ENCODE peak calls at places on chromosomes 7 and 10, in eight cellular contexts. One of them, this sample, is unnamed.

GRCh38 chr7:30771859-30772429 is 727 bp downstream of the MINDY4 start:
- DNase-seq in IMR-90: no peak
- DNase-seq in stomach: no peak
- DNase-seq in effector memory CD4-positive, alpha-beta T cell: no peak
- DNase-seq in SK-N-SH: peak; percentile 65
- DNase-seq in mammary epithelial cell: no peak
- DNase-seq in right cardiac atrium: no peak
- DNase-seq in HCT116: no peak
- DNase-seq in this sample: no peak

GRCh38 chr10:71608863-71609768 is 110.5 kb downstream of the C10orf105 start:
- DNase-seq in right cardiac atrium: peak; percentile 92
- DNase-seq in mammary epithelial cell: peak; percentile 20
- DNase-seq in HCT116: peak; percentile 49
- DNase-seq in stomach: peak; percentile 80
- DNase-seq in IMR-90: peak; percentile 47
- DNase-seq in effector memory CD4-positive, alpha-beta T cell: peak; percentile 2
- DNase-seq in SK-N-SH: peak; percentile 83
- DNase-seq in this sample: peak; percentile 76

GRCh38 chr7:29606287-29606721 is 42.7 kb downstream of the PRR15 start:
- DNase-seq in HCT116: no peak
- DNase-seq in right cardiac atrium: no peak
- DNase-seq in mammary epithelial cell: peak; percentile 70
- DNase-seq in effector memory CD4-positive, alpha-beta T cell: no peak
- DNase-seq in stomach: no peak
- DNase-seq in IMR-90: no peak
- DNase-seq in SK-N-SH: peak; percentile 39
- DNase-seq in this sample: peak; percentile 22

GRCh38 chr10:65394898-65395297 is 1530.9 kb upstream of the LRRTM3 start:
- DNase-seq in SK-N-SH: no peak
- DNase-seq in stomach: no peak
- DNase-seq in mammary epithelial cell: peak; percentile 80
- DNase-seq in right cardiac atrium: no peak
- DNase-seq in effector memory CD4-positive, alpha-beta T cell: no peak
- DNase-seq in HCT116: no peak
- DNase-seq in IMR-90: no peak
- DNase-seq in this sample: no peak

GRCh38 chr10:58107506-58107905 is 160.2 kb downstream of the IPMK start:
- DNase-seq in effector memory CD4-positive, alpha-beta T cell: no peak
- DNase-seq in IMR-90: peak; percentile 72
- DNase-seq in stomach: no peak
- DNase-seq in mammary epithelial cell: peak; percentile 82
- DNase-seq in right cardiac atrium: no peak
- DNase-seq in HCT116: no peak
- DNase-seq in SK-N-SH: no peak
- DNase-seq in this sample: no peak

GRCh38 chr10:8060010-8060703 is 5.7 kb downstream of the GATA3 start:
- DNase-seq in IMR-90: peak; percentile 25
- DNase-seq in right cardiac atrium: no peak
- DNase-seq in mammary epithelial cell: peak; percentile 82
- DNase-seq in stomach: no peak
- DNase-seq in HCT116: no peak
- DNase-seq in SK-N-SH: no peak
- DNase-seq in effector memory CD4-positive, alpha-beta T cell: peak; percentile 53
- DNase-seq in this sample: no peak

GRCh38 chr10:69092959-69093850 is 5.3 kb downstream of the SRGN start:
- DNase-seq in SK-N-SH: peak; percentile 65
- DNase-seq in HCT116: peak; percentile 89
- DNase-seq in right cardiac atrium: no peak
- DNase-seq in IMR-90: peak; percentile 89
- DNase-seq in stomach: peak; percentile 88
- DNase-seq in effector memory CD4-positive, alpha-beta T cell: peak; percentile 60
- DNase-seq in mammary epithelial cell: peak; percentile 77
- DNase-seq in this sample: peak; percentile 72

GRCh38 chr7:105857009-105857952 is 19.1 kb downstream of the ATXN7L1 start:
- DNase-seq in IMR-90: no peak
- DNase-seq in SK-N-SH: no peak
- DNase-seq in stomach: no peak
- DNase-seq in right cardiac atrium: no peak
- DNase-seq in effector memory CD4-positive, alpha-beta T cell: no peak
- DNase-seq in HCT116: no peak
- DNase-seq in mammary epithelial cell: no peak
- DNase-seq in this sample: no peak

GRCh38 chr10:80165173-80165572 is 32.6 kb downstream of the PLAC9 start:
- DNase-seq in effector memory CD4-positive, alpha-beta T cell: no peak
- DNase-seq in mammary epithelial cell: peak; percentile 48
- DNase-seq in SK-N-SH: no peak
- DNase-seq in IMR-90: peak; percentile 67
- DNase-seq in HCT116: no peak
- DNase-seq in right cardiac atrium: no peak
- DNase-seq in stomach: no peak
- DNase-seq in this sample: peak; percentile 35

GRCh38 chr10:132725202-132725601 is 60.7 kb downstream of the NKX6-2 start:
- DNase-seq in mammary epithelial cell: no peak
- DNase-seq in HCT116: no peak
- DNase-seq in stomach: no peak
- DNase-seq in IMR-90: no peak
- DNase-seq in effector memory CD4-positive, alpha-beta T cell: no peak
- DNase-seq in right cardiac atrium: no peak
- DNase-seq in SK-N-SH: no peak
- DNase-seq in this sample: no peak

GRCh38 chr10:132546567-132547420 is 9.2 kb downstream of the INPP5A start:
- DNase-seq in stomach: peak; percentile 52
- DNase-seq in right cardiac atrium: peak; percentile 51
- DNase-seq in effector memory CD4-positive, alpha-beta T cell: no peak
- DNase-seq in HCT116: no peak
- DNase-seq in IMR-90: no peak
- DNase-seq in SK-N-SH: no peak
- DNase-seq in mammary epithelial cell: no peak
- DNase-seq in this sample: no peak

GRCh38 chr10:24762966-24763623 is 39.4 kb upstream of the ARHGAP21 start:
- DNase-seq in HCT116: no peak
- DNase-seq in mammary epithelial cell: peak; percentile 12
- DNase-seq in stomach: no peak
- DNase-seq in IMR-90: peak; percentile 28
- DNase-seq in SK-N-SH: no peak
- DNase-seq in effector memory CD4-positive, alpha-beta T cell: no peak
- DNase-seq in right cardiac atrium: no peak
- DNase-seq in this sample: peak; percentile 12

DNA sequence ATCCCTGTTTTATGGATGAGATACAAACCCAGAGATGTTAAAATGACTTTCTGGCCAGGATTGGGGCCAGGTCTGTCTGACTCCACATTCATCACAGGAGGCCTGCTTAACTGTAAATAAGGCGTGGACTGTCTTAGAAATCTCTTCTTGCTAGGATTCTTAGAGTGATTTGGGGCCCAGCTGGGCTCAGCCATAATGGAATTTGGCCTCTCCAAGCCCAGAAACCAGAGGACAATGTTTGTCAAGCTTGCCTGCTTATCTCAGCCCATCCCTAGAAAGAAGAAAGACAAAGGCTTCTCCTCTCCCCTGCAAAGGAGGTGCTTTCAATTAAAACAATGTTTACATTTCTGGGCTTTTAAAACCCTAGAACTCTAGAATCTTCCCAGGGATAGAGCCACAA is 2.9 kb downstream of the HABP2 start:
- DNase-seq in SK-N-SH: no peak
- DNase-seq in stomach: no peak
- DNase-seq in right cardiac atrium: no peak
- DNase-seq in mammary epithelial cell: no peak
- DNase-seq in effector memory CD4-positive, alpha-beta T cell: no peak
- DNase-seq in IMR-90: no peak
- DNase-seq in HCT116: no peak
- DNase-seq in this sample: no peak
- H3K4me1 ChIP-seq in SK-N-SH: peaks cover 6% of the 10 kb centered on the region
- H3K4me1 ChIP-seq in stomach: peaks cover 8% of the 10 kb centered on the region
- H3K4me1 ChIP-seq in right cardiac atrium: no peaks in the 10 kb centered on the region
- H3K4me1 ChIP-seq in mammary epithelial cell: peaks cover 13% of the 10 kb centered on the region
- H3K4me1 ChIP-seq in effector memory CD4-positive, alpha-beta T cell: no peaks in the 10 kb centered on the region
- H3K4me1 ChIP-seq in IMR-90: no peaks in the 10 kb centered on the region
- H3K4me1 ChIP-seq in HCT116: no peaks in the 10 kb centered on the region
- H3K4me1 ChIP-seq in this sample: peaks cover 8% of the 10 kb centered on the region

DNA sequence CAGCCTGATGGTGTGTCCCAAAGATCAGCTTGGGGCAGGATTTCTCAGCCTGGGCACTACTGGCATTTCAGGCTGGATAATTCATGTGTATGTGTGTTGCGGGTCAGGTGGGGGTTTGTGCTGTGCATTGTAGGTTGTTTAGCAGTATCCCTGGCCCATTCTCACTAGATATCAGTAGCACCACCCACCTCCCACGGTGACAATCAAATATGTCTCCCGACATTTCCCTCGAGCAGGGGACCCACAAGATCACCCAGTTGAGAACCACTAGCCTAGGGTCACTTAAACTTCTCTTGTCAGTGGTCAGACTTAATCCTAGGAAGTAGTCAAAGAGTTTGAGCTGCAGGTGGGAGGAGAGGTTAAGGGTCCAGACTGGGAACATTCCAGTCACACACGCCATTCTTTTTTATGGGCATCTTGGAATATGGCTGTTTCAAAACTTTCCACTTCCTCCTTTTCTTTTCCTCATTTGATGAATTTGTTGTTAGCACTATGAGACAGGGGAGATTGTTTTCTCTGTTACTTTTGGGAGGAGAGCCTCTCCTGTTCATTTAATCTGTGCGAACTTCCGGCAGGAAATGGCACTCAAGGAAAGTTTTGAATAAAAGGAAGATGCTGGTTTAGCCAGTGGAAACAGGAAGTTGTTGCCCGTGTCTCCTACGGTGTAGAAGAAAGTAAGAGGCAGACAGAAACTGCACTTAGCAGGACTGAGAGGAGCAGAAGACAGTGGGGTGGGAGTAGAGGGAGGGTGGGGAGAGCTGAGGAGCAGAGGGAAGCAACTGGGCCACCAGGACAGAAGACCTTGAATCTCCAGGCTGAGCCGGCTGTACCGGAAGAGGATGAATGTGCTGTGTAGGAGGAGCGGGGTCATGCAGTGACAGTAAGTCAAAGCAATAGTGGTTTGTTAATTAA is 17.6 kb upstream of the EXOC6 start:
- DNase-seq in HCT116: no peak
- DNase-seq in right cardiac atrium: no peak
- DNase-seq in stomach: no peak
- DNase-seq in IMR-90: no peak
- DNase-seq in mammary epithelial cell: no peak
- DNase-seq in effector memory CD4-positive, alpha-beta T cell: no peak
- DNase-seq in SK-N-SH: no peak
- DNase-seq in this sample: no peak
- H3K4me3 ChIP-seq in HCT116: no peak overlapping the region
- H3K4me3 ChIP-seq in right cardiac atrium: peak overlapping the region; percentile 17
- H3K4me3 ChIP-seq in stomach: peak overlapping the region; percentile 22
- H3K4me3 ChIP-seq in IMR-90: no peak overlapping the region
- H3K4me3 ChIP-seq in mammary epithelial cell: no peak overlapping the region
- H3K4me3 ChIP-seq in effector memory CD4-positive, alpha-beta T cell: peak overlapping the region; percentile 39
- H3K4me3 ChIP-seq in SK-N-SH: no peak overlapping the region
- H3K4me3 ChIP-seq in this sample: no peak overlapping the region

GRCh38 chr7:101167645-101168411 is 2.5 kb upstream of the VGF start:
- DNase-seq in stomach: no peak
- DNase-seq in right cardiac atrium: no peak
- DNase-seq in effector memory CD4-positive, alpha-beta T cell: no peak
- DNase-seq in HCT116: no peak
- DNase-seq in SK-N-SH: peak; percentile 41
- DNase-seq in IMR-90: no peak
- DNase-seq in mammary epithelial cell: no peak
- DNase-seq in this sample: no peak
- H3K27me3 ChIP-seq in stomach: peaks cover 100% of the 10 kb centered on the region
- H3K27me3 ChIP-seq in right cardiac atrium: no peaks in the 10 kb centered on the region
- H3K27me3 ChIP-seq in effector memory CD4-positive, alpha-beta T cell: peaks cover 88% of the 10 kb centered on the region
- H3K27me3 ChIP-seq in HCT116: no peaks in the 10 kb centered on the region
- H3K27me3 ChIP-seq in SK-N-SH: no peaks in the 10 kb centered on the region
- H3K27me3 ChIP-seq in IMR-90: peaks cover 54% of the 10 kb centered on the region
- H3K27me3 ChIP-seq in mammary epithelial cell: peaks cover 32% of the 10 kb centered on the region
- H3K27me3 ChIP-seq in this sample: peaks cover 25% of the 10 kb centered on the region

DNA sequence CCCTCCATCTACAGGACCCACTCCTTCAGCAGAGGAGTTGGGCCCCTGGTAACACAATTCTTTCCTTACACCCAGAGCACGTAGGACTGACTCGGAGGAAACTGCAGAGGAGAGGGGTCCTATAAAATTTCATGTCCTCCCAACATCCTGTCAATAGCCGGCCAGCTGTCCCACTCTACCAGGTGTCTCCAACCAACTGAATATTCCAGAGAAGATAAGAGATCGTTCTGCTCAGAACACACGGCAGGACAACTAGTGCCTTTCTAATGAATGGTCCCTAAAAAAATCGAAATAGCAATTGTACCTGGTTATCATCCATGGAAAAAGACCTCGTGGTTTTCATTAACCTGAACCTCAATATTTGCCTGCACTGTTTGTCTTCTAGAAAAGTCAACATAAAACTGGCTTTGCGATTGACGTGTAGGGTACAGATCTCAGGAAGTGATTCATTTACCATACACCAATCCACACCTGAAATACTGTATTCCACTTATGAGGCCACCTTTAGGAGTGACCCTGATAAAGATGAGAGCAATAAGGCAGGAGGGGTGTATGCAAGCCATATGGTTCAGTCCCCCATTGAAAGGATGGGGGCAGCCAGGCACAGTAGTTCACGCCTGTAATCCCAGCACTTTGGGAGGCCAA is 111.7 kb downstream of the PARP12 start:
- DNase-seq in SK-N-SH: no peak
- DNase-seq in effector memory CD4-positive, alpha-beta T cell: no peak
- DNase-seq in HCT116: no peak
- DNase-seq in stomach: no peak
- DNase-seq in IMR-90: no peak
- DNase-seq in right cardiac atrium: no peak
- DNase-seq in mammary epithelial cell: no peak
- DNase-seq in this sample: no peak
- H3K4me1 ChIP-seq in SK-N-SH: no peaks in the 10 kb centered on the region
- H3K4me1 ChIP-seq in effector memory CD4-positive, alpha-beta T cell: no peaks in the 10 kb centered on the region
- H3K4me1 ChIP-seq in HCT116: no peaks in the 10 kb centered on the region
- H3K4me1 ChIP-seq in stomach: no peaks in the 10 kb centered on the region
- H3K4me1 ChIP-seq in IMR-90: peaks cover 5% of the 10 kb centered on the region
- H3K4me1 ChIP-seq in right cardiac atrium: no peaks in the 10 kb centered on the region
- H3K4me1 ChIP-seq in mammary epithelial cell: no peaks in the 10 kb centered on the region
- H3K4me1 ChIP-seq in this sample: no peaks in the 10 kb centered on the region

GRCh38 chr7:4725014-4725951 is 43.2 kb downstream of the FOXK1 start:
- DNase-seq in IMR-90: peak; percentile 95
- DNase-seq in right cardiac atrium: peak; percentile 92
- DNase-seq in SK-N-SH: peak; percentile 73
- DNase-seq in mammary epithelial cell: peak; percentile 81
- DNase-seq in effector memory CD4-positive, alpha-beta T cell: no peak
- DNase-seq in HCT116: no peak
- DNase-seq in stomach: peak; percentile 83
- DNase-seq in this sample: peak; percentile 90
- H3K4me3 ChIP-seq in IMR-90: peak overlapping the region; percentile 53
- H3K4me3 ChIP-seq in right cardiac atrium: peak overlapping the region; percentile 36
- H3K4me3 ChIP-seq in SK-N-SH: peak overlapping the region; percentile 47
- H3K4me3 ChIP-seq in mammary epithelial cell: peak overlapping the region; percentile 48
- H3K4me3 ChIP-seq in effector memory CD4-positive, alpha-beta T cell: peak overlapping the region; percentile 57
- H3K4me3 ChIP-seq in HCT116: no peak overlapping the region
- H3K4me3 ChIP-seq in stomach: peak overlapping the region; percentile 53
- H3K4me3 ChIP-seq in this sample: peak overlapping the region; percentile 63